ENCODE peak calls at places on chromosomes 7 and 10, in four cellular contexts. L is GM06990, E is sigmoid colon, A is fibroblast of lung. I is an unnamed sample. For H3K36me3, the result is how much of the 10 kb centered on the place peaks cover.

GRCh38 chr7:5625938-5626337 is 155.5 kb downstream of the RNF216 start:
- DNase-seq in L (no peak), A (peak), E (no peak), I (peak)

GRCh38 chr10:31999836-32000235 is 56.4 kb downstream of the KIF5B start:
- DNase-seq in E (no peak), L (no peak), A (no peak), I (no peak)

GRCh38 chr7:13980474-13980873 is 9.0 kb downstream of the ETV1 start:
- DNase-seq in L (no peak), A (peak), E (no peak), I (no peak)

GRCh38 chr7:130887182-130888016 is 153.4 kb upstream of the KLF14 start:
- DNase-seq in A (peak), E (no peak), L (no peak), I (no peak)

GRCh38 chr10:87850742-87851205 is 12.6 kb downstream of the KLLN start:
- DNase-seq in E (peak), A (peak), L (no peak), I (no peak)

GRCh38 chr7:139566736-139567646 is 43.5 kb downstream of the CLEC2L start:
- DNase-seq in L (no peak), A (no peak), E (no peak), I (no peak)

GRCh38 chr10:128500642-128501041 is 374.4 kb upstream of the MKI67 start:
- DNase-seq in L (no peak), E (no peak), A (no peak), I (no peak)

GRCh38 chr10:29646960-29647431 is 12.2 kb upstream of the SVIL start:
- DNase-seq in L (no peak), E (peak), A (peak), I (no peak)

GRCh38 chr10:31739759-31740158 is 188.9 kb downstream of the ARHGAP12 start:
- DNase-seq in A (no peak), L (no peak), E (no peak), I (no peak)

GRCh38 chr10:97812696-97813095 is 36.9 kb upstream of the GOLGA7B start:
- DNase-seq in L (no peak), E (no peak), A (no peak), I (no peak)

GRCh38 chr10:114822771-114823463 is 1.3 kb downstream of the FHIP2A start:
- DNase-seq in A (peak), E (no peak), L (no peak), I (no peak)

GRCh38 chr7:108570146-108570755 is 577 bp downstream of the DNAJB9 start:
- DNase-seq in A (peak), L (no peak), E (peak), I (no peak)

GRCh38 chr10:14578060-14578952 is 196.4 kb downstream of the FAM107B start:
- DNase-seq in A (peak), E (no peak), L (no peak), I (no peak)

GRCh38 chr10:91389636-91390512 is 20.3 kb upstream of the HECTD2 start:
- DNase-seq in L (no peak), A (peak), E (no peak), I (no peak)

GRCh38 chr10:114604357-114605129 is 53.5 kb downstream of the ABLIM1 start:
- DNase-seq in L (no peak), E (no peak), A (no peak), I (no peak)

GRCh38 chr7:96636979-96637378 is 72.7 kb downstream of the SEM1 start:
- DNase-seq in A (no peak), E (no peak), L (no peak), I (no peak)

GRCh38 chr7:112723416-112723815 is 66.8 kb downstream of the TMEM168 start:
- DNase-seq in E (no peak), A (peak), L (no peak), I (peak)

GRCh38 chr10:112303528-112303927 is 20.3 kb downstream of the TECTB start:
- DNase-seq in E (no peak), L (no peak), A (no peak), I (no peak)

GRCh38 chr7:17434841-17435692 is 136.6 kb downstream of the AHR start:
- DNase-seq in L (no peak), A (no peak), E (no peak), I (no peak)

GRCh38 chr7:135716677-135717238 is 11.2 kb downstream of the SLC13A4 start:
- DNase-seq in E (no peak), L (no peak), A (peak), I (no peak)

GRCh38 chr7:129778770-129779601 is 167.5 kb downstream of the NRF1 start:
- DNase-seq in A (no peak), L (no peak), E (no peak), I (no peak)

GRCh38 chr10:80771902-80772555 is 234.3 kb downstream of the SH2D4B start:
- DNase-seq in L (no peak), E (no peak), A (no peak), I (no peak)

GRCh38 chr10:68271104-68271882 is 39.4 kb upstream of the ATOH7 start:
- DNase-seq in L (no peak), E (no peak), A (no peak), I (no peak)

GRCh38 chr7:130223646-130224045 is 16.0 kb downstream of the SSMEM1 start:
- DNase-seq in L (no peak), A (no peak), E (no peak), I (no peak)

GRCh38 chr7:47508389-47509380 is 73.2 kb downstream of the TNS3 start:
- DNase-seq in E (peak), A (no peak), L (no peak), I (no peak)

GRCh38 chr10:29585488-29585976 is 49.2 kb downstream of the SVIL start:
- DNase-seq in E (no peak), A (no peak), L (no peak), I (no peak)

GRCh38 chr10:131485732-131486131 is 174.2 kb upstream of the TCERG1L start:
- DNase-seq in E (no peak), L (no peak), A (no peak), I (no peak)
- TF ChIP-seq CTCF in E (no peak), L (no peak), A (no peak), I (no peak)

GRCh38 chr7:157412021-157412443 is 75.2 kb downstream of the DNAJB6 start:
- DNase-seq in E (no peak), L (no peak), A (peak), I (no peak)
- H3K36me3 ChIP-seq in E (half or more), L (under half), A (under half), I (under half)

GRCh38 chr10:132374612-132375011 is 22.4 kb upstream of the PWWP2B start:
- DNase-seq in L (no peak), A (no peak), E (peak), I (no peak)

GRCh38 chr10:132376394-132376851 is 20.6 kb upstream of the PWWP2B start:
- DNase-seq in A (no peak), E (peak), L (no peak), I (no peak)

GRCh38 chr10:132375795-132376297 is 21.2 kb upstream of the PWWP2B start:
- DNase-seq in A (no peak), E (peak), L (no peak), I (no peak)

GRCh38 chr10:132374176-132374575 is 22.8 kb upstream of the PWWP2B start:
- DNase-seq in L (no peak), E (peak), A (no peak), I (no peak)

DNA sequence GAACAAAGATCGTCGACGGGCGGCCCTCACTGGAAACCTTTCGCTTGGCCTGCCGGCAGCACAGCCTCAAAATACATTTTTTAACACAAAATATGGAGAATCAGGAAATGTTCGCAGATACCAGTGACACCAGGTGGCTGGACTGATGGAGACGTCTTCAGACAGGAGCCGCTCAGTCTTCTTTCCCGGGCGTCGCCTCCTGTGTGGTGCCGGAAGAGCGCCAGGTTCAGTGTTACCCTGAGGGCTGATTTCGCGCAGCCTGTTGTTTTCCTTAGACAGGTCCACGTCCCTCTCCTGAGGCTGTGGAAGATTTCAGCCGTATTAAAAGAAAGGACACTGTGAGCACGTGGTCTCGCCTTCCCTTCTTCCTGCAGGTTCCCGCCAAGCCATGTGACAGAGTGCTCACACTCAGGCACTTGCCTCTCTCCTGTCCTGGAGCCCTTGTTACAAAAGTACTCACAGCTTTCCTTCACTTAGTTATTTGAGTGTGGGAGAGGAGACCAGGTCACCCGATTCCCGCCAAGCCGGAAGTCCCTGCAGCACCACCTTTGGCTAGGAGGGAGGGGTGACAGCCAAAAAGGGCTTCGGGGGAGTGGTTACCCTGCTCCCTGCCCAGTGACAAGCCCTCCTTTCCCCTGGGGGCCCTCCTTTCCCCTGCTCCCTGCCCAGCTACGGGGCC is 21.7 kb upstream of the PWWP2B start:
- DNase-seq in L (no peak), A (no peak), E (peak), I (no peak)
- H3K4me3 ChIP-seq in L (no peak), A (no peak), E (no peak), I (no peak)

GRCh38 chr7:132099163-132099562 is 477.1 kb downstream of the PLXNA4 start:
- DNase-seq in L (no peak), A (no peak), E (no peak), I (no peak)

GRCh38 chr7:132097550-132098134 is 478.6 kb downstream of the PLXNA4 start:
- DNase-seq in L (no peak), A (no peak), E (no peak), I (no peak)

GRCh38 chr7:132100981-132101380 is 475.3 kb downstream of the PLXNA4 start:
- DNase-seq in L (no peak), E (no peak), A (no peak), I (no peak)

GRCh38 chr7:132100483-132100882 is 475.8 kb downstream of the PLXNA4 start:
- DNase-seq in L (no peak), A (no peak), E (no peak), I (no peak)

GRCh38 chr7:132098337-132098736 is 477.9 kb downstream of the PLXNA4 start:
- DNase-seq in A (no peak), L (no peak), E (no peak), I (no peak)
- TF ChIP-seq CTCF in A (no peak), L (no peak), E (no peak), I (no peak)

GRCh38 chr7:148790327-148790726 is 91.6 kb downstream of the CUL1 start:
- DNase-seq in L (no peak), E (no peak), A (no peak), I (no peak)
- H3K36me3 ChIP-seq in L (under half), E (half or more), A (under half), I (under half)

DNA sequence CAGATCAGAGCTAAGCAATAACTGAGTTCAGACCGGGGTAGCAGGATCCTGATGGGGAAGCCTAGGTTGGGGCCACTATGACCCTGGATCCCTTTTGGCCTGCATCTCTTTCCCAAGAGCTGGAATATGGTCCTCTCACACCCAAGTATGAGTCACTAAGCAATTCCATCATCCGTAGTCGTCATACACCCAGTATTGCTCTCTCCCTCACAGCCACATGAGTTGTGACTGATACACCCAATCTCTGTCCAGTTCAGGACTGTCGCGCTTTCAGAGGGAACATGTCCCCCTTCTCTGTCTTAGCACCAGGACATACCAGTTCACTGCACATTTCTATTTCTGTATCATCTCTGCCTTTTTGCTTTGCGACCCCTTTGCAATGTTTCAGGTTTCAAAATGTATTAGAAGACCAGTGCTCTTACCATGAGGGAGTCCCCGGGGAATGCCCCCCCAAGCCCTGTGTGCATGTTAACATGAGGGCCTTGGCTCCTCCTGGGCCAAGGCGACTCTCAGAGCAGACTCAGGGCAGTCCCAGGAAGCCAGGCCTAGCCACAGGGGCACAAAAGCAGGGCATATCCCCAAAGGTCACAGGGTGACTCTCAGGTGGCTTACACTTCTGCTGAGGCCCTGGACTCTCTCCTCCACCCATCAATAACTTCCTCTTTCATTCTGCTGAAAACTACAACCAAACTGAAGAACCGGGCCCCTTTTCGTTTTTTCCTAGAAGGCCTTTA is 75.3 kb upstream of the SAMD8 start:
- DNase-seq in L (peak), A (peak), E (no peak), I (no peak)
- H3K4me3 ChIP-seq in L (no peak), A (no peak), E (no peak), I (no peak)

GRCh38 chr10:44858988-44859387 is 52.1 kb upstream of the TMEM72 start:
- DNase-seq in A (no peak), E (no peak), L (no peak), I (no peak)

GRCh38 chr10:44860811-44861751 is 50.1 kb upstream of the TMEM72 start:
- DNase-seq in A (peak), L (no peak), E (peak), I (no peak)

GRCh38 chr10:44857363-44858016 is 53.6 kb upstream of the TMEM72 start:
- DNase-seq in A (peak), L (no peak), E (peak), I (no peak)

GRCh38 chr10:44859546-44860285 is 51.4 kb upstream of the TMEM72 start:
- DNase-seq in E (no peak), A (no peak), L (no peak), I (no peak)

GRCh38 chr10:44858017-44858371 is 53.1 kb upstream of the TMEM72 start:
- DNase-seq in E (no peak), A (no peak), L (no peak), I (no peak)
- TF ChIP-seq CTCF in E (no peak), A (no peak), L (no peak), I (no peak)

GRCh38 chr7:63040966-63041610 is 957.6 kb upstream of the ZNF722 start:
- DNase-seq in L (no peak), A (no peak), E (no peak), I (no peak)
- H3K36me3 ChIP-seq in L (under half), A (under half), E (under half), I (under half)

GRCh38 chr7:33048704-33049103 is 13.9 kb downstream of the NT5C3A start:
- DNase-seq in L (no peak), E (no peak), A (no peak), I (no peak)

GRCh38 chr7:33054261-33054964 is 8.2 kb downstream of the NT5C3A start:
- DNase-seq in L (no peak), A (no peak), E (no peak), I (no peak)

GRCh38 chr7:33053716-33054115 is 8.9 kb downstream of the NT5C3A start:
- DNase-seq in L (no peak), A (no peak), E (no peak), I (no peak)

GRCh38 chr7:33048257-33048656 is 14.3 kb downstream of the NT5C3A start:
- DNase-seq in A (no peak), L (no peak), E (no peak), I (no peak)

GRCh38 chr7:33050425-33051318 is 11.9 kb downstream of the NT5C3A start:
- DNase-seq in L (no peak), E (no peak), A (peak), I (no peak)
- H3K4me3 ChIP-seq in L (no peak), E (peak), A (no peak), I (no peak)

GRCh38 chr10:102791754-102792153 is 45.5 kb downstream of the CYP17A1 start:
- DNase-seq in L (no peak), E (no peak), A (no peak), I (no peak)
- TF ChIP-seq CTCF in L (no peak), E (no peak), A (no peak), I (no peak)

I was measured in kidney epithelial cell.